ENCODE peak calls at places on chromosomes 3 and 15, in four cellular contexts. G is spleen, X is cardiac muscle cell, S is HFF-Myc. T is an unnamed sample.
A peak's percentile ranks its signal among the peaks of the same experiment; 100 is the strongest.

GRCh38 chr3:196563721-196564225 is 4.6 kb downstream of the WDR53 start:
- DNase-seq in S (no peak), G (no peak), X (no peak), T (no peak)

GRCh38 chr15:92797168-92798052 is 102.7 kb upstream of the CHD2 start:
- DNase-seq in X (peak; percentile 87), S (peak; percentile 75), G (no peak), T (peak; percentile 38)

GRCh38 chr3:120475722-120476385 is 25.1 kb upstream of the FSTL1 start:
- DNase-seq in X (no peak), S (no peak), G (no peak), T (no peak)

GRCh38 chr3:196339493-196340254 is 1.5 kb upstream of the TM4SF19 start:
- DNase-seq in G (no peak), X (no peak), S (no peak), T (no peak)

GRCh38 chr3:86695752-86696151 is 295.2 kb downstream of the VGLL3 start:
- DNase-seq in X (no peak), S (no peak), G (no peak), T (no peak)

GRCh38 chr15:87706001-87706400 is 550.5 kb downstream of the NTRK3 start:
- DNase-seq in X (no peak), G (no peak), S (no peak), T (no peak)

GRCh38 chr15:100787567-100787941 is 92.1 kb upstream of the ALDH1A3 start:
- DNase-seq in S (no peak), X (no peak), G (no peak), T (no peak)

GRCh38 chr3:131282967-131283366 is 98.6 kb upstream of the NUDT16 start:
- DNase-seq in S (no peak), X (no peak), G (no peak), T (no peak)

GRCh38 chr15:63374686-63375520 is 6.7 kb downstream of the CA12 start:
- DNase-seq in X (peak; percentile 48), G (peak; percentile 80), S (peak; percentile 25), T (peak; percentile 31)

GRCh38 chr15:40872791-40873526 is 1.1 kb downstream of the RHOV start:
- DNase-seq in X (no peak), G (no peak), S (no peak), T (no peak)
- H3K4me3 ChIP-seq in X (no peak overlapping the region), G (no peak overlapping the region), S (peak overlapping the region; percentile 48), T (no peak overlapping the region)

GRCh38 chr3:102936511-102936910 is 501.7 kb downstream of the ZPLD1 start:
- DNase-seq in S (no peak), X (no peak), G (no peak), T (no peak)
- TF ChIP-seq CTCF in S (no peak), X (no peak), G (no peak), T (no peak)

GRCh38 chr15:95757171-95757570 is 573.3 kb upstream of the NR2F2 start:
- DNase-seq in G (no peak), X (no peak), S (no peak), T (no peak)
- H3K4me3 ChIP-seq in G (no peak overlapping the region), X (no peak overlapping the region), S (no peak overlapping the region), T (no peak overlapping the region)

GRCh38 chr15:60838206-60838605 is 359.3 kb upstream of the ICE2 start:
- DNase-seq in G (no peak), X (no peak), S (no peak), T (no peak)

GRCh38 chr15:60843482-60843881 is 364.5 kb upstream of the ICE2 start:
- DNase-seq in G (no peak), X (no peak), S (no peak), T (no peak)

GRCh38 chr15:60840703-60841411 is 361.9 kb upstream of the ICE2 start:
- DNase-seq in X (peak; percentile 6), S (no peak), G (no peak), T (no peak)

GRCh38 chr15:60842694-60843093 is 363.8 kb upstream of the ICE2 start:
- DNase-seq in G (no peak), X (no peak), S (no peak), T (no peak)

DNA sequence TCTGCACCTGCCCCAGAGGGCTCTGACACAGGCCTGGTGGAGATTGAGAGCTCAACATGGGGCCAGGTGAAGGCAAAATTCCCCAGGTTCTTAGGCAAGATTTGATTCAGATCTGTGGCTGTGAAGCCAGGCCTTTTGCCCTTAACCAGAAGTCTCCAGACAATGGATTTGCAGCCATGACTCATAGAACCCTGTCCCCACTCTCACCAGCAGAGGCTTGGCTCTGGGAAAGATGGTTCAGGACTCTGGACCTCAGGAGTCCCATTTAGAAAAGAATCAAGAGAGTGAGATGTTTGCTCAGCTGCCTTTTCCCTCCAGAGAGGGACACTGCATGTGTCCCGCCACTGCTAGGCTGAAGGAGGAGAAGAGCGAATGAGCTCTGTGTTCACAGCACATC is 361.4 kb upstream of the ICE2 start:
- DNase-seq in G (no peak), X (no peak), S (no peak), T (no peak)
- TF ChIP-seq CTCF in G (no peak), X (no peak), S (no peak), T (no peak)

DNA sequence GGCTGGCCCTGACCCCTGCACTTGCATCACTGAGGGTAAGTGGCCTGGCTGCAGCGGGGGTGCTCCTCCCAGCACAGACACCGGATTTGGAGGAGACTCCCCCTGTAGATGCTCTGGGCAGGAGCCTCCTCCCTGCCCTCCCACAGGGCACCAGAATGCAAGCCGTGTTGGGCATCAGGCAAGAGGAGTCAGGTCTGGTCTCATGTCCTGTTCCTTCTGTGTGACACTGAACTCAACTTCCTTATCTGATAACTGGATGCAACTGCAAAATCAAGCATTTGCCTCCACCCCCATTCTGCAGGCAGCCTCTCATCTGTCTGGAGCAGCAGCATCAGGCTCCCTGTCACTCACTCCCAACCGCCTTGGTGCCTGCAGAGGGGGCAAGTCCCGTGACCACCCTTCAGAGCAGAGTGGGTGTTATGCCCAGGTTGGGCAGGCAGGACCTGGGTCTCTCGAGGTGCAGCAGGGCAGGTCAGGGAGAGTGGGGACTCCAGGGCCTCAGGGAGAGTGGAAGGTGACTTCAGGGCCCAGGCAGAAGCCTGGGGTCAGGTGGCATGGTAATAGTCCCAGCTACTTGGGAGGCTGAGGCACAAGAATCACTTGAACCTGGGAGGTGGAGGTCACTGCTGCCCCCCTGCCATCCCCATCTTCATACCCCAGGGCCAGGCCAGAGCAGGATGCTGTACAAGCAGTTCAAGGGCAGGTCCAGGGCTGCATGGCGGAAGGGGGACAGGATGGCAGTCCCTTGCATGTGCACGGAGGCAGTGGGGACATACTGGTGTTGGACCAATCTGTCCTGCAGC is 10.5 kb upstream of the RPL29 start:
- DNase-seq in S (no peak), X (no peak), G (no peak), T (no peak)
- H3K4me3 ChIP-seq in S (no peak overlapping the region), X (no peak overlapping the region), G (no peak overlapping the region), T (no peak overlapping the region)

GRCh38 chr3:167396075-167396474 is 16.0 kb upstream of the ZBBX start:
- DNase-seq in G (no peak), S (no peak), X (no peak), T (no peak)

DNA sequence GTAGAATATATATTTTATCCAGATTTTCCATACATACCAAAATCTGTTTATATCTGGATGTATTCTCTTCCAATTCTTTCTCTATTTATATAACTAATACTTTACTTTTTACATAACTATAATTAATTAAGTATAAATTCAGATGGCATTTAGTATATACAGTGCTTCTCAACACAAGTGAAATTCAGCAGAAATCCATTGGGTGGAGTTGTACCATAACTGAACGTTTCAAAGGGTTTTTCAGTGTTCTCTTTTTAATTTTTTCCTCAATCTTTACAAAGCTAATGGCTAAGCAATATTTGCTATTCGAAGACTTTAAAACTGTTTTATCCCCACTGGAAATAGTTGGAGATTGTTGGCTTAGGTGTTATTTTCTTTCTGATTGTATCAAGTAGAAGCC is 13.9 kb upstream of the ZBBX start:
- DNase-seq in G (no peak), X (no peak), S (no peak), T (no peak)
- TF ChIP-seq CTCF in G (no peak), X (no peak), S (no peak), T (no peak)

T was measured in AG04449.